ENCODE peak calls at places on chromosomes 7 and 10, in five cellular contexts. Q is HCT116; V is caudate nucleus; D is stimulated activated naive CD8-positive, alpha-beta T cell treated with anti-CD3 and anti-CD28 coated beads, Interleukin-15, amount 100 ng/mL, for 72 hours; O is HFFc6. B is an unnamed sample.

GRCh38 chr7:1068656-1069055 is 19.3 kb upstream of the GPER1 start:
- DNase-seq in Q (no peak), V (no peak), D (no peak), O (no peak), B (no peak)

GRCh38 chr7:102860351-102860811 is 52.4 kb upstream of the LRRC17 start:
- DNase-seq in Q (no peak), V (no peak), D (no peak), O (peak; percentile 80), B (peak; percentile 31)

GRCh38 chr10:79292789-79293746 is 54.2 kb upstream of the PPIF start:
- DNase-seq in Q (no peak), V (no peak), D (peak; percentile 37), O (no peak), B (no peak)

GRCh38 chr7:1664711-1665591 is 5.1 kb upstream of the ELFN1 start:
- DNase-seq in Q (peak; percentile 18), V (no peak), D (peak; percentile 37), O (peak; percentile 15), B (no peak)

GRCh38 chr10:112953075-112953501 is 3.0 kb downstream of the TCF7L2 start:
- DNase-seq in Q (no peak), V (no peak), D (no peak), O (no peak), B (peak; percentile 30)

GRCh38 chr10:97475936-97476594 is 22.2 kb downstream of the MMS19 start:
- DNase-seq in Q (no peak), V (no peak), D (no peak), O (peak; percentile 67), B (no peak)

GRCh38 chr7:34277016-34277800 is 371.9 kb downstream of the BMPER start:
- DNase-seq in Q (no peak), V (no peak), D (no peak), O (peak; percentile 38), B (no peak)

GRCh38 chr7:43648725-43649406 is 66.0 kb downstream of the STK17A start:
- DNase-seq in Q (no peak), V (no peak), D (peak; percentile 83), O (peak; percentile 83), B (peak; percentile 69)

GRCh38 chr10:123800821-123801220 is 90.8 kb downstream of the CPXM2 start:
- DNase-seq in Q (no peak), V (no peak), D (no peak), O (no peak), B (no peak)

GRCh38 chr7:26724795-26725194 is 139.6 kb downstream of the SKAP2 start:
- DNase-seq in Q (no peak), V (no peak), D (no peak), O (no peak), B (no peak)

GRCh38 chr7:4876586-4876985 is 6.9 kb downstream of the RADIL start:
- DNase-seq in Q (no peak), V (no peak), D (no peak), O (no peak), B (no peak)

GRCh38 chr10:3355536-3355935 is 183.0 kb upstream of the PITRM1 start:
- DNase-seq in Q (no peak), V (no peak), D (no peak), O (no peak), B (no peak)

GRCh38 chr10:47388879-47389278 is 4.8 kb upstream of the ZNF488 start:
- DNase-seq in Q (no peak), V (no peak), D (no peak), O (no peak), B (no peak)

B was measured in foreskin keratinocyte.